ENCODE peak calls at places on chromosomes 2 and 18, in seven cellular contexts. P is tibial artery, U is adrenal gland, V is HFF-Myc, Y is WTC11, O is psoas muscle, L is dorsolateral prefrontal cortex. I is an unnamed sample.
A peak's percentile ranks its signal among the peaks of the same experiment; 100 is the strongest.

GRCh38 chr2:49616800-49617199 is 462.5 kb upstream of the FSHR start:
- DNase-seq in P (no peak), U (no peak), V (no peak), Y (no peak), O (no peak), L (no peak), I (peak; percentile 56)

GRCh38 chr18:62085766-62086165 is 101.1 kb downstream of the PIGN start:
- DNase-seq in P (no peak), U (no peak), V (no peak), Y (no peak), O (no peak), L (no peak), I (no peak)

GRCh38 chr2:138255670-138256069 is 245.9 kb upstream of the SPOPL start:
- DNase-seq in P (no peak), U (no peak), V (no peak), Y (no peak), O (no peak), L (no peak), I (no peak)

GRCh38 chr2:62306751-62307468 is 111.0 kb downstream of the B3GNT2 start:
- DNase-seq in P (no peak), U (no peak), V (no peak), Y (no peak), O (no peak), L (no peak), I (peak; percentile 70)

GRCh38 chr2:134391751-134392160 is 137.9 kb downstream of the MGAT5 start:
- DNase-seq in P (no peak), U (no peak), V (no peak), Y (no peak), O (no peak), L (no peak), I (peak; percentile 83)

GRCh38 chr2:67846341-67847070 is 216.3 kb downstream of the C1D start:
- DNase-seq in P (peak; percentile 85), U (peak; percentile 93), V (peak; percentile 92), Y (peak; percentile 72), O (peak; percentile 81), L (peak; percentile 17), I (peak; percentile 99)

GRCh38 chr2:219876931-219877330 is 249.5 kb downstream of the SLC4A3 start:
- DNase-seq in P (no peak), U (no peak), V (no peak), Y (no peak), O (no peak), L (no peak), I (no peak)

GRCh38 chr2:66553370-66553769 is 118.4 kb downstream of the MEIS1 start:
- DNase-seq in P (peak; percentile 67), U (peak; percentile 68), V (no peak), Y (no peak), O (peak; percentile 58), L (no peak), I (peak; percentile 57)

GRCh38 chr2:45224321-45224995 is 215.2 kb upstream of the SIX2 start:
- DNase-seq in P (no peak), U (no peak), V (no peak), Y (no peak), O (no peak), L (no peak), I (no peak)

GRCh38 chr18:48422947-48423378 is 13.8 kb upstream of the ZBTB7C start:
- DNase-seq in P (no peak), U (no peak), V (no peak), Y (peak; percentile 45), O (no peak), L (no peak), I (no peak)

GRCh38 chr2:235047171-235048160 is 95.6 kb downstream of the SH3BP4 start:
- DNase-seq in P (no peak), U (peak; percentile 14), V (no peak), Y (no peak), O (peak; percentile 26), L (no peak), I (no peak)

GRCh38 chr2:19178175-19178574 is 180.2 kb downstream of the OSR1 start:
- DNase-seq in P (no peak), U (no peak), V (no peak), Y (no peak), O (no peak), L (no peak), I (peak; percentile 27)

GRCh38 chr18:3114456-3114855 is 101.5 kb upstream of the LPIN2 start:
- DNase-seq in P (no peak), U (no peak), V (no peak), Y (no peak), O (no peak), L (no peak), I (no peak)

GRCh38 chr2:190315273-190315672 is 4.4 kb downstream of the HIBCH start:
- DNase-seq in P (no peak), U (no peak), V (no peak), Y (no peak), O (no peak), L (no peak), I (no peak)

GRCh38 chr2:112768432-112768831 is 4.0 kb upstream of the CKAP2L start:
- DNase-seq in P (no peak), U (no peak), V (no peak), Y (no peak), O (no peak), L (no peak), I (no peak)
- TF ChIP-seq CTCF in P (no peak), U (no peak), V (peak; percentile 39), Y (no peak), O (peak; percentile 7), L (no peak), I (no peak)

GRCh38 chr2:233074106-233074505 is 14.0 kb downstream of the INPP5D start:
- DNase-seq in P (no peak), U (no peak), V (no peak), Y (peak; percentile 38), O (no peak), L (no peak), I (no peak)
- TF ChIP-seq CTCF in P (no peak), U (no peak), V (no peak), Y (no peak), O (no peak), L (no peak), I (no peak)

GRCh38 chr2:10305254-10305635 is 2.5 kb downstream of the HPCAL1 start:
- DNase-seq in P (no peak), U (no peak), V (no peak), Y (no peak), O (no peak), L (no peak), I (no peak)

GRCh38 chr2:10304458-10305253 is 2.0 kb downstream of the HPCAL1 start:
- DNase-seq in P (no peak), U (no peak), V (no peak), Y (no peak), O (no peak), L (no peak), I (no peak)

GRCh38 chr2:10306901-10307463 is 4.3 kb downstream of the HPCAL1 start:
- DNase-seq in P (no peak), U (no peak), V (no peak), Y (no peak), O (no peak), L (no peak), I (no peak)

GRCh38 chr2:10303634-10304378 is 1.1 kb downstream of the HPCAL1 start:
- DNase-seq in P (no peak), U (peak; percentile 47), V (no peak), Y (peak; percentile 48), O (peak; percentile 68), L (no peak), I (peak; percentile 46)

GRCh38 chr2:10305715-10306114 is 3.0 kb downstream of the HPCAL1 start:
- DNase-seq in P (no peak), U (peak; percentile 67), V (no peak), Y (peak; percentile 55), O (no peak), L (no peak), I (peak; percentile 45)
- TF ChIP-seq CTCF in P (no peak), U (peak; percentile 36), V (peak; percentile 22), Y (no peak), O (no peak), L (no peak), I (peak; percentile 11)

GRCh38 chr2:31065356-31065755 is 72.9 kb downstream of the GALNT14 start:
- DNase-seq in P (no peak), U (no peak), V (no peak), Y (no peak), O (no peak), L (no peak), I (no peak)

GRCh38 chr2:31070339-31070738 is 67.9 kb downstream of the GALNT14 start:
- DNase-seq in P (no peak), U (no peak), V (no peak), Y (no peak), O (no peak), L (no peak), I (peak; percentile 46)

GRCh38 chr2:31066594-31066993 is 71.6 kb downstream of the GALNT14 start:
- DNase-seq in P (no peak), U (no peak), V (no peak), Y (no peak), O (no peak), L (no peak), I (no peak)

GRCh38 chr2:31069926-31070325 is 68.3 kb downstream of the GALNT14 start:
- DNase-seq in P (no peak), U (no peak), V (no peak), Y (no peak), O (no peak), L (no peak), I (no peak)

GRCh38 chr2:31067259-31067658 is 71.0 kb downstream of the GALNT14 start:
- DNase-seq in P (no peak), U (no peak), V (no peak), Y (peak; percentile 19), O (no peak), L (no peak), I (no peak)
- TF ChIP-seq CTCF in P (no peak), U (no peak), V (peak; percentile 6), Y (no peak), O (no peak), L (no peak), I (no peak)